ENCODE peak calls at places on chromosomes 12 and 14, in five cellular contexts. S is ovary, Y is mammary epithelial cell, J is heart left ventricle, M is GM12865. W is an unnamed sample.
A peak's percentile ranks its signal among the peaks of the same experiment; 100 is the strongest.

GRCh38 chr12:56104815-56105476 is 587 bp downstream of the PA2G4 start:
- DNase-seq in S (no peak), Y (no peak), J (no peak), M (peak; percentile 46), W (no peak)

GRCh38 chr12:132056959-132057358 is 87.2 kb downstream of the DDX51 start:
- DNase-seq in S (no peak), Y (no peak), J (no peak), M (peak; percentile 18), W (no peak)

GRCh38 chr12:125836647-125837046 is 771.4 kb downstream of the AACS start:
- DNase-seq in S (no peak), Y (no peak), J (no peak), M (no peak), W (no peak)

GRCh38 chr14:95981939-95982338 is 57.2 kb upstream of the C14orf132 start:
- DNase-seq in S (no peak), Y (no peak), J (no peak), M (no peak), W (no peak)

GRCh38 chr14:58501214-58501816 is 73.8 kb downstream of the KIAA0586 start:
- DNase-seq in S (no peak), Y (peak; percentile 38), J (no peak), M (peak; percentile 82), W (no peak)

GRCh38 chr12:57099062-57099714 is 10.3 kb downstream of the NAB2 start:
- DNase-seq in S (peak; percentile 6), Y (no peak), J (no peak), M (no peak), W (no peak)

GRCh38 chr12:132550830-132551229 is 59.6 kb downstream of the LRCOL1 start:
- DNase-seq in S (no peak), Y (no peak), J (no peak), M (no peak), W (no peak)

GRCh38 chr14:97185186-97185585 is 388.0 kb downstream of the VRK1 start:
- DNase-seq in S (no peak), Y (no peak), J (no peak), M (peak; percentile 61), W (no peak)

GRCh38 chr12:26890784-26891183 is 47.0 kb downstream of the INTS13 start:
- DNase-seq in S (no peak), Y (no peak), J (no peak), M (no peak), W (no peak)

GRCh38 chr12:533718-534117 is 74.0 kb downstream of the B4GALNT3 start:
- DNase-seq in S (no peak), Y (no peak), J (no peak), M (no peak), W (no peak)

GRCh38 chr12:123401753-123402683 is 18.1 kb downstream of the KMT5A start:
- DNase-seq in S (no peak), Y (no peak), J (no peak), M (no peak), W (no peak)

GRCh38 chr14:29814153-29815057 is 113.2 kb downstream of the PRKD1 start:
- DNase-seq in S (peak; percentile 85), Y (no peak), J (peak; percentile 78), M (no peak), W (no peak)

GRCh38 chr12:131981388-131981787 is 31.6 kb downstream of the EP400 start:
- DNase-seq in S (no peak), Y (no peak), J (no peak), M (no peak), W (no peak)

GRCh38 chr14:106269029-106269428 is 742.6 kb downstream of the TMEM121 start:
- DNase-seq in S (no peak), Y (no peak), J (no peak), M (no peak), W (no peak)

GRCh38 chr14:81743605-81744004 is 210.0 kb upstream of the SEL1L start:
- DNase-seq in S (no peak), Y (no peak), J (no peak), M (no peak), W (no peak)

GRCh38 chr14:92973798-92974372 is 50.9 kb downstream of the CHGA start:
- DNase-seq in S (no peak), Y (no peak), J (no peak), M (no peak), W (peak; percentile 42)

GRCh38 chr14:35385042-35385839 is 19.3 kb downstream of the NFKBIA start:
- DNase-seq in S (peak; percentile 88), Y (peak; percentile 42), J (peak; percentile 91), M (no peak), W (peak; percentile 72)

GRCh38 chr14:56000846-56001245 is 117.4 kb upstream of the PELI2 start:
- DNase-seq in S (peak; percentile 63), Y (no peak), J (no peak), M (no peak), W (no peak)

GRCh38 chr12:104877107-104877705 is 80.9 kb downstream of the SLC41A2 start:
- DNase-seq in S (peak; percentile 44), Y (peak; percentile 19), J (peak; percentile 55), M (peak; percentile 46), W (peak; percentile 19)

GRCh38 chr14:100910888-100911664 is 7.6 kb upstream of the RTL1 start:
- DNase-seq in S (no peak), Y (peak; percentile 5), J (no peak), M (no peak), W (no peak)
- TF ChIP-seq CTCF in S (no peak), Y (peak; percentile 29), J (no peak), M (no peak), W (no peak)

GRCh38 chr12:54824402-54824801 is 29.9 kb upstream of the MUCL1 start:
- DNase-seq in S (no peak), Y (no peak), J (no peak), M (no peak), W (no peak)
- TF ChIP-seq CTCF in S (no peak), Y (peak; percentile 15), J (no peak), M (no peak), W (peak; percentile 50)

GRCh38 chr14:68688872-68689371 is 103.9 kb downstream of the ZFP36L1 start:
- DNase-seq in S (peak; percentile 74), Y (no peak), J (no peak), M (peak; percentile 44), W (no peak)
- TF ChIP-seq CTCF in S (no peak), Y (no peak), J (no peak), M (no peak), W (no peak)

GRCh38 chr14:71646518-71646917 is 285.7 kb upstream of the RGS6 start:
- DNase-seq in S (no peak), Y (no peak), J (no peak), M (no peak), W (no peak)

GRCh38 chr14:71650187-71650586 is 282.0 kb upstream of the RGS6 start:
- DNase-seq in S (no peak), Y (no peak), J (no peak), M (no peak), W (no peak)

GRCh38 chr14:71648725-71649124 is 283.5 kb upstream of the RGS6 start:
- DNase-seq in S (no peak), Y (no peak), J (no peak), M (no peak), W (no peak)

GRCh38 chr14:71645656-71646055 is 286.6 kb upstream of the RGS6 start:
- DNase-seq in S (no peak), Y (no peak), J (no peak), M (no peak), W (no peak)

GRCh38 chr14:71647086-71647784 is 285.0 kb upstream of the RGS6 start:
- DNase-seq in S (no peak), Y (peak; percentile 64), J (no peak), M (no peak), W (peak; percentile 39)
- TF ChIP-seq CTCF in S (no peak), Y (peak; percentile 2), J (no peak), M (no peak), W (no peak)

W was measured in prostate gland.